ENCODE peak calls at places on chromosomes 16 and 17, in eight cellular contexts. Y, I, R, H, J, B, P and Q are unnamed samples.

GRCh38 chr17:79041723-79042420 is 17.9 kb downstream of the C1QTNF1 start:
- DNase-seq in H (no peak), J (no peak), I (no peak), R (no peak), B (no peak), P (no peak), Y (no peak), Q (no peak)

GRCh38 chr17:29386760-29387159 is 3.4 kb upstream of the TAOK1 start:
- DNase-seq in B (no peak), P (no peak), H (no peak), I (no peak), R (no peak), Y (no peak), J (no peak), Q (no peak)

GRCh38 chr16:70706948-70707465 is 21.2 kb upstream of the MTSS2 start:
- DNase-seq in B (no peak), H (peak; percentile 10), Y (no peak), J (peak; percentile 69), I (no peak), R (no peak), P (no peak), Q (no peak)

GRCh38 chr17:53466733-53467132 is 356.0 kb upstream of the KIF2B start:
- DNase-seq in R (no peak), B (no peak), I (no peak), H (no peak), P (no peak), Y (no peak), J (no peak), Q (no peak)

GRCh38 chr16:89890886-89891657 is 17.7 kb downstream of the TCF25 start:
- DNase-seq in J (no peak), R (no peak), P (no peak), B (no peak), Y (no peak), I (no peak), H (no peak), Q (no peak)

GRCh38 chr16:85621698-85622433 is 8.7 kb downstream of the GSE1 start:
- DNase-seq in H (no peak), R (no peak), B (no peak), P (no peak), I (no peak), Y (no peak), J (no peak), Q (no peak)

GRCh38 chr16:4290236-4290830 is 17.5 kb upstream of the TFAP4 start:
- DNase-seq in H (no peak), J (no peak), B (no peak), I (no peak), P (no peak), R (peak; percentile 6), Y (no peak), Q (no peak)

GRCh38 chr17:45139533-45139920 is 4.0 kb downstream of the ACBD4 start:
- DNase-seq in R (no peak), Y (no peak), H (peak; percentile 76), J (no peak), B (no peak), P (no peak), I (no peak), Q (no peak)

GRCh38 chr17:27577124-27577761 is 53.7 kb upstream of the LGALS9 start:
- DNase-seq in Y (peak; percentile 66), I (no peak), J (no peak), B (no peak), P (no peak), R (no peak), H (no peak), Q (no peak)

GRCh38 chr16:68444058-68444657 is 4.2 kb downstream of the SMPD3 start:
- DNase-seq in I (no peak), J (peak; percentile 10), P (no peak), H (no peak), Y (peak; percentile 81), B (no peak), R (no peak), Q (no peak)

GRCh38 chr16:54094641-54095040 is 191.9 kb downstream of the IRX3 start:
- DNase-seq in J (no peak), P (no peak), B (no peak), R (no peak), I (no peak), H (no peak), Y (no peak), Q (no peak)